ENCODE peak calls at places on chromosomes 13 and 19, in seven cellular contexts. V is H1, R is A549, K is IMR-90, T is HepG2, L is K562, J is GM12878. F is an unnamed sample.

GRCh38 chr19:30070970-30071632 is 129.1 kb downstream of the URI1 start:
- DNase-seq in V (no peak), R (no peak), K (no peak), T (no peak), L (no peak), J (no peak), F (no peak)

GRCh38 chr13:80141114-80141849 is 199.6 kb downstream of the SPRY2 start:
- DNase-seq in V (no peak), R (no peak), K (peak; percentile 78), T (no peak), L (no peak), J (no peak), F (no peak)

GRCh38 chr19:7294571-7295212 is 478 bp upstream of the INSR start:
- DNase-seq in V (no peak), R (peak; percentile 76), K (peak; percentile 16), T (peak; percentile 65), L (peak; percentile 68), J (no peak), F (peak; percentile 75)

GRCh38 chr19:10277795-10278583 is 7.1 kb downstream of the ICAM1 start:
- DNase-seq in V (no peak), R (no peak), K (no peak), T (no peak), L (no peak), J (no peak), F (no peak)

GRCh38 chr19:10981496-10981895 is 20.7 kb downstream of the SMARCA4 start:
- DNase-seq in V (no peak), R (no peak), K (peak; percentile 73), T (no peak), L (no peak), J (no peak), F (no peak)

GRCh38 chr13:101416181-101417042 is at the start of gene NALCN:
- DNase-seq in V (no peak), R (peak; percentile 24), K (no peak), T (no peak), L (no peak), J (no peak), F (no peak)

GRCh38 chr19:12785431-12786011 is 5.8 kb upstream of the JUNB start:
- DNase-seq in V (no peak), R (no peak), K (no peak), T (no peak), L (no peak), J (no peak), F (no peak)

GRCh38 chr19:42272989-42273406 is 3.9 kb downstream of the CIC start:
- DNase-seq in V (no peak), R (no peak), K (no peak), T (no peak), L (no peak), J (no peak), F (no peak)

GRCh38 chr19:3118232-3119070 is 17.4 kb upstream of the GNA15 start:
- DNase-seq in V (no peak), R (no peak), K (no peak), T (no peak), L (no peak), J (no peak), F (no peak)

GRCh38 chr19:53892981-53893325 is 11.0 kb downstream of the PRKCG start:
- DNase-seq in V (no peak), R (peak; percentile 56), K (no peak), T (no peak), L (peak; percentile 49), J (no peak), F (no peak)

GRCh38 chr19:2922987-2923386 is 21.8 kb downstream of the ZNF77 start:
- DNase-seq in V (no peak), R (no peak), K (peak; percentile 9), T (peak; percentile 52), L (no peak), J (no peak), F (no peak)

GRCh38 chr13:89514534-89515312 is 1832.8 kb upstream of the MIR17HG start:
- DNase-seq in V (peak; percentile 33), R (peak; percentile 91), K (peak; percentile 8), T (peak; percentile 50), L (no peak), J (no peak), F (no peak)

GRCh38 chr19:3849092-3849491 is 19.7 kb downstream of the ZFR2 start:
- DNase-seq in V (no peak), R (no peak), K (no peak), T (peak; percentile 33), L (peak; percentile 78), J (no peak), F (peak; percentile 65)

GRCh38 chr13:66835040-66835628 is 395.0 kb downstream of the PCDH9 start:
- DNase-seq in V (no peak), R (peak; percentile 66), K (peak; percentile 18), T (peak; percentile 24), L (no peak), J (no peak), F (no peak)

GRCh38 chr19:30593358-30593757 is 221.2 kb downstream of the ZNF536 start:
- DNase-seq in V (no peak), R (no peak), K (no peak), T (no peak), L (no peak), J (no peak), F (no peak)

GRCh38 chr19:29804493-29804892 is 7.3 kb upstream of the CCNE1 start:
- DNase-seq in V (no peak), R (no peak), K (no peak), T (no peak), L (no peak), J (peak; percentile 53), F (no peak)

GRCh38 chr13:113224486-113224885 is 15.1 kb downstream of the CUL4A start:
- DNase-seq in V (no peak), R (no peak), K (no peak), T (no peak), L (no peak), J (no peak), F (no peak)

GRCh38 chr19:57558525-57558924 is 1.1 kb downstream of the ZNF550 start:
- DNase-seq in V (no peak), R (no peak), K (peak; percentile 35), T (peak; percentile 18), L (no peak), J (no peak), F (no peak)

GRCh38 chr19:15122331-15123030 is 15.3 kb downstream of the SYDE1 start:
- DNase-seq in V (no peak), R (no peak), K (no peak), T (no peak), L (no peak), J (no peak), F (no peak)

GRCh38 chr19:11378319-11379189 is 4.1 kb downstream of the SWSAP1 start:
- DNase-seq in V (no peak), R (peak; percentile 72), K (peak; percentile 89), T (peak; percentile 48), L (peak; percentile 47), J (no peak), F (no peak)

GRCh38 chr13:53075356-53076041 is 46.9 kb downstream of the OLFM4 start:
- DNase-seq in V (no peak), R (no peak), K (no peak), T (no peak), L (no peak), J (no peak), F (no peak)

GRCh38 chr13:22915442-22916082 is 265.2 kb upstream of the SGCG start:
- DNase-seq in V (peak; percentile 66), R (peak; percentile 53), K (peak; percentile 17), T (no peak), L (peak; percentile 16), J (no peak), F (peak; percentile 22)

DNA sequence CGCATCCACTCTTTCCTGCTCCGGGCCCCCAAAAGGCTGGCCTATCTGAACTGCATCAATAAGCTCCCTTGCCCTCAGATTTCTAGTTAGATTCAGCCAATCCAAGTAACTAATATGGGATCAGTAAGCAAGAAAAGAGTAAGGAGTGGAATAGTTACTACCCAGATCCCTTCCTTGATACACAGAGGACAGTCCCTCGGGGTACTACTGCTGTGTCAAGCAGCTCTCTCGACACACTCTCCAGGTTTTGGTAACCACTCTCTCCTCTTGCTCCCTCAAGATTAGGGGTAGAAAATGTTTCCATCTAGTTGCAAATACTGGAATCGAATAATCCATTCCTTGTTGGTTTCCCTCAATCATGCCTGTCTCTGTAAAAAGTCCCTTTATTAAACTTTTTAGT is 65.4 kb downstream of the UGGT2 start:
- DNase-seq in V (no peak), R (no peak), K (no peak), T (no peak), L (no peak), J (no peak), F (no peak)
- TF ChIP-seq CEBPB in V (no peak), R (no peak), K (no peak), T (no peak), L (no peak), J (no peak), F (no peak)

GRCh38 chr19:39735688-39736087 is 2.1 kb downstream of the CLC start:
- DNase-seq in V (no peak), R (no peak), K (no peak), T (no peak), L (no peak), J (no peak), F (no peak)
- TF ChIP-seq POLR2A in V (no peak), R (no peak), K (no peak), T (no peak), L (no peak), J (no peak), F (no peak)

DNA sequence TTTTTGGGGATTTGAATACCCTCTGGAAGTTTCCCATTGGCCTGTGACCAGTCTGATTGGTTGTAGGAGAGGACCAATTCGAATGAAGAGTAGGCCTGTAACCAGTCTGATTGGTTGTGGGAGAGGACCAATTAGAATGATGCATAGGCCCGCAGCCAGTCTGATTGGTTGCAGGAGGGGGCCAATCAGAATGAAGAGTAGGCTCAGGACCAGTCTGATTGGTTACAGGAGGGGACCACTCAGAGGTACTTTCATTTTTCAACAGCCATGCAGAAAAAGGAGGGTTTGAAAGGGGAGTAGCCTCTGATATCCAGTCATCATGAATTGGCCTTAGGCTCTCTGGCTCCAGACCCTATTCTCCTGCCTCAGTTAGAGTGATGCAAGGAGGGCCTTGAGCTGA is 30.4 kb upstream of the SLC1A5 start:
- DNase-seq in V (no peak), R (peak; percentile 69), K (peak; percentile 33), T (peak; percentile 63), L (no peak), J (no peak), F (no peak)
- TF ChIP-seq CEBPB in V (no peak), R (no peak), K (no peak), T (no peak), L (no peak), J (no peak), F (no peak)

DNA sequence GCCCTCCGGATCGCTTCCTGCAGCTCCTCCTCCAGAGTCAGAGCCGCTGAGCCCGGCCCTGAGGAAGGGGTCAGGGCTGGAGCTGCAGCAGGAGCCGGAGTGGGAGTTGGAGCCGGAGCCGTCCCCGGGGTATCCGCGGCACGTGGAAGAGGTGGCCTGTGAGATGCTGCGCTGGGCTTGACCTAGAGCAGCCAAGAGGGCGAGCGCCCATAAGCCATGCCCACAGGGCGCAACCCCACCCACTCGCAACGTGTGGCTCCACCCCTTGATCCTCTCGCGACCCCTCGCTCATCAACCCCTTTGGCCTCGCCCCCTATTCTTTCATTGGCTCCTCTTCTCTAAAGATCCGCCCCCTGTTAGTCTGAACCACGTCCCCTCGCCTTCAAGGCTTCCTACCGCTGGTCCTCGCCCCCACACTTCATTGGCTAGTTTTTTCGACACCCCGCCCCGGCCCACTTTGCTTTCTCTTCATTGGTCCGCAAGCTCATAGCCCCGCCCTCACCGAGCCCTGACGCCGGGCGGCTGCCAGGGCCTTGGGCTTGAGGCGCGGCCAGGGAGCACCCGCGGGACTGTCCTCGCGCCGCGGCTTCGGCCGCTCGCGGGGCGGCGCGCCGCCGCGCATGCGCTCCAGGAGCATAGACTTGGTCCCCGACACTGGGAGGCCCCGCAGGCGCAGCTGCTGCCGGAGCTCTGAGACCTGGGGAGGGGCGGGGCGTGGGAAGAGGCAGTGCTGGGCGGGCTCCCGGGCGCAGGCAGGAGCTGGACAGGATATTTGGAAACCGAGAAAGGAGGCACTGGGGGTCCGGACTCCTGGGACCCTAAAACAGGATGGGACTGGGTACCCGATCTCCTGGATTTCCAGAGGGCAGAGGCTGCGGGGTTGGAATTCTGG is 5.4 kb downstream of the MAMSTR start:
- DNase-seq in V (peak; percentile 98), R (peak; percentile 100), K (peak; percentile 98), T (peak; percentile 99), L (peak; percentile 98), J (peak; percentile 97), F (peak; percentile 99)
- TF ChIP-seq POLR2A in V (no peak), R (peak; percentile 83), K (no peak), T (no peak), L (peak; percentile 39), J (peak; percentile 72), F (peak; percentile 64)